ENCODE peak calls at places on chromosomes 12 and 14, in nine cellular contexts. One of them, this sample, is unnamed.

GRCh38 chr14:92481386-92481785 is 32.2 kb upstream of the RIN3 start:
- DNase-seq in NCI-H1417: peak
- DNase-seq in PC-3: no peak
- DNase-seq in left ventricle myocardium inferior: no peak
- DNase-seq in fibroblast of the aortic adventitia: peak
- DNase-seq in colonic mucosa: no peak
- DNase-seq in tibial artery: no peak
- DNase-seq in astrocyte of the spinal cord: peak
- DNase-seq in nucleus accumbens: no peak
- DNase-seq in this sample: no peak

GRCh38 chr12:105706321-105706972 is 376.0 kb downstream of the C12orf75 start:
- DNase-seq in PC-3: peak
- DNase-seq in fibroblast of the aortic adventitia: peak
- DNase-seq in nucleus accumbens: no peak
- DNase-seq in tibial artery: peak
- DNase-seq in astrocyte of the spinal cord: peak
- DNase-seq in NCI-H1417: peak
- DNase-seq in colonic mucosa: no peak
- DNase-seq in left ventricle myocardium inferior: no peak
- DNase-seq in this sample: peak

GRCh38 chr14:100804138-100804537 is 21.8 kb upstream of the MEG3 start:
- DNase-seq in fibroblast of the aortic adventitia: no peak
- DNase-seq in PC-3: no peak
- DNase-seq in astrocyte of the spinal cord: no peak
- DNase-seq in colonic mucosa: no peak
- DNase-seq in NCI-H1417: no peak
- DNase-seq in left ventricle myocardium inferior: no peak
- DNase-seq in nucleus accumbens: no peak
- DNase-seq in tibial artery: no peak
- DNase-seq in this sample: peak

GRCh38 chr14:63174760-63175191 is 29.5 kb upstream of the RHOJ start:
- DNase-seq in left ventricle myocardium inferior: no peak
- DNase-seq in NCI-H1417: peak
- DNase-seq in colonic mucosa: no peak
- DNase-seq in astrocyte of the spinal cord: peak
- DNase-seq in fibroblast of the aortic adventitia: peak
- DNase-seq in nucleus accumbens: no peak
- DNase-seq in tibial artery: no peak
- DNase-seq in PC-3: peak
- DNase-seq in this sample: no peak

GRCh38 chr12:62879691-62880090 is 55.3 kb downstream of the PPM1H start:
- DNase-seq in NCI-H1417: no peak
- DNase-seq in astrocyte of the spinal cord: no peak
- DNase-seq in fibroblast of the aortic adventitia: no peak
- DNase-seq in PC-3: peak
- DNase-seq in nucleus accumbens: no peak
- DNase-seq in left ventricle myocardium inferior: no peak
- DNase-seq in colonic mucosa: no peak
- DNase-seq in tibial artery: no peak
- DNase-seq in this sample: no peak

GRCh38 chr14:20400965-20401593 is 12.2 kb downstream of the TEP1 start:
- DNase-seq in astrocyte of the spinal cord: no peak
- DNase-seq in nucleus accumbens: no peak
- DNase-seq in fibroblast of the aortic adventitia: no peak
- DNase-seq in NCI-H1417: no peak
- DNase-seq in colonic mucosa: no peak
- DNase-seq in PC-3: peak
- DNase-seq in left ventricle myocardium inferior: no peak
- DNase-seq in tibial artery: no peak
- DNase-seq in this sample: no peak

GRCh38 chr14:60632257-60632656 is 17.0 kb downstream of the SIX1 start:
- DNase-seq in fibroblast of the aortic adventitia: no peak
- DNase-seq in NCI-H1417: no peak
- DNase-seq in astrocyte of the spinal cord: no peak
- DNase-seq in colonic mucosa: no peak
- DNase-seq in left ventricle myocardium inferior: no peak
- DNase-seq in PC-3: no peak
- DNase-seq in nucleus accumbens: no peak
- DNase-seq in tibial artery: no peak
- DNase-seq in this sample: no peak

GRCh38 chr12:101877816-101878811 is 734 bp downstream of the DRAM1 start:
- DNase-seq in colonic mucosa: peak
- DNase-seq in astrocyte of the spinal cord: peak
- DNase-seq in nucleus accumbens: no peak
- DNase-seq in NCI-H1417: peak
- DNase-seq in fibroblast of the aortic adventitia: peak
- DNase-seq in tibial artery: peak
- DNase-seq in left ventricle myocardium inferior: peak
- DNase-seq in PC-3: peak
- DNase-seq in this sample: no peak

GRCh38 chr14:99524091-99524661 is 43.0 kb downstream of the CCNK start:
- DNase-seq in PC-3: peak
- DNase-seq in left ventricle myocardium inferior: peak
- DNase-seq in astrocyte of the spinal cord: peak
- DNase-seq in colonic mucosa: peak
- DNase-seq in fibroblast of the aortic adventitia: peak
- DNase-seq in nucleus accumbens: no peak
- DNase-seq in NCI-H1417: peak
- DNase-seq in tibial artery: no peak
- DNase-seq in this sample: peak

GRCh38 chr12:50151047-50151687 is 16.0 kb downstream of the CERS5 start:
- DNase-seq in NCI-H1417: no peak
- DNase-seq in tibial artery: no peak
- DNase-seq in nucleus accumbens: no peak
- DNase-seq in astrocyte of the spinal cord: no peak
- DNase-seq in PC-3: peak
- DNase-seq in fibroblast of the aortic adventitia: peak
- DNase-seq in left ventricle myocardium inferior: no peak
- DNase-seq in colonic mucosa: no peak
- DNase-seq in this sample: no peak

GRCh38 chr12:50642755-50643154 is 121.1 kb upstream of the ATF1 start:
- DNase-seq in tibial artery: no peak
- DNase-seq in PC-3: no peak
- DNase-seq in colonic mucosa: no peak
- DNase-seq in left ventricle myocardium inferior: no peak
- DNase-seq in NCI-H1417: peak
- DNase-seq in nucleus accumbens: no peak
- DNase-seq in fibroblast of the aortic adventitia: no peak
- DNase-seq in astrocyte of the spinal cord: no peak
- DNase-seq in this sample: no peak

GRCh38 chr12:108403952-108404351 is 64.8 kb upstream of the CMKLR1 start:
- DNase-seq in PC-3: no peak
- DNase-seq in nucleus accumbens: no peak
- DNase-seq in astrocyte of the spinal cord: no peak
- DNase-seq in NCI-H1417: no peak
- DNase-seq in tibial artery: no peak
- DNase-seq in left ventricle myocardium inferior: no peak
- DNase-seq in colonic mucosa: no peak
- DNase-seq in fibroblast of the aortic adventitia: no peak
- DNase-seq in this sample: no peak

GRCh38 chr12:57888407-57889157 is 42.1 kb upstream of the CTDSP2 start:
- DNase-seq in astrocyte of the spinal cord: peak
- DNase-seq in NCI-H1417: peak
- DNase-seq in left ventricle myocardium inferior: peak
- DNase-seq in tibial artery: no peak
- DNase-seq in colonic mucosa: peak
- DNase-seq in nucleus accumbens: peak
- DNase-seq in PC-3: peak
- DNase-seq in fibroblast of the aortic adventitia: peak
- DNase-seq in this sample: peak

GRCh38 chr12:65306603-65307501 is 28.4 kb downstream of the MSRB3 start:
- DNase-seq in nucleus accumbens: no peak
- DNase-seq in colonic mucosa: peak
- DNase-seq in left ventricle myocardium inferior: peak
- DNase-seq in tibial artery: no peak
- DNase-seq in NCI-H1417: peak
- DNase-seq in PC-3: peak
- DNase-seq in fibroblast of the aortic adventitia: peak
- DNase-seq in astrocyte of the spinal cord: peak
- DNase-seq in this sample: peak

GRCh38 chr14:25090716-25091454 is 40.9 kb upstream of the STXBP6 start:
- DNase-seq in nucleus accumbens: no peak
- DNase-seq in PC-3: peak
- DNase-seq in fibroblast of the aortic adventitia: peak
- DNase-seq in colonic mucosa: peak
- DNase-seq in left ventricle myocardium inferior: no peak
- DNase-seq in NCI-H1417: no peak
- DNase-seq in astrocyte of the spinal cord: peak
- DNase-seq in tibial artery: no peak
- DNase-seq in this sample: no peak

GRCh38 chr14:49857427-49858003 is 4.9 kb upstream of the NEMF start:
- DNase-seq in tibial artery: no peak
- DNase-seq in colonic mucosa: no peak
- DNase-seq in astrocyte of the spinal cord: no peak
- DNase-seq in PC-3: no peak
- DNase-seq in fibroblast of the aortic adventitia: no peak
- DNase-seq in NCI-H1417: no peak
- DNase-seq in left ventricle myocardium inferior: no peak
- DNase-seq in nucleus accumbens: no peak
- DNase-seq in this sample: no peak

GRCh38 chr12:20220339-20220738 is 148.0 kb upstream of the PDE3A start:
- DNase-seq in left ventricle myocardium inferior: no peak
- DNase-seq in fibroblast of the aortic adventitia: peak
- DNase-seq in nucleus accumbens: no peak
- DNase-seq in NCI-H1417: peak
- DNase-seq in astrocyte of the spinal cord: peak
- DNase-seq in PC-3: peak
- DNase-seq in tibial artery: no peak
- DNase-seq in colonic mucosa: no peak
- DNase-seq in this sample: no peak